ENCODE peak calls at places on chromosomes 11 and 22, in five cellular contexts. F is stomach, J is HepG2, M is HCT116, G is GM12892. V is an unnamed sample.

GRCh38 chr11:29448246-29448877 is 568.5 kb downstream of the KCNA4 start:
- DNase-seq in M (peak), J (no peak), G (no peak), F (no peak), V (no peak)

GRCh38 chr11:95991545-95991944 is 67.6 kb upstream of the MTMR2 start:
- DNase-seq in J (no peak), G (no peak), F (no peak), M (no peak), V (no peak)

GRCh38 chr11:36512016-36512415 is 1.9 kb upstream of the TRAF6 start:
- DNase-seq in G (no peak), F (no peak), J (peak), M (no peak), V (no peak)

GRCh38 chr11:67271548-67272284 is 5.4 kb downstream of the GRK2 start:
- DNase-seq in J (no peak), G (no peak), M (no peak), F (no peak), V (no peak)

GRCh38 chr11:7501251-7501650 is 12.5 kb upstream of the PPFIBP2 start:
- DNase-seq in G (no peak), F (no peak), M (no peak), J (no peak), V (no peak)

GRCh38 chr11:77411238-77411637 is 62.7 kb downstream of the PAK1 start:
- DNase-seq in F (no peak), M (no peak), J (no peak), G (peak), V (no peak)

GRCh38 chr11:65448418-65449196 is 26.0 kb downstream of the NEAT1 start:
- DNase-seq in G (no peak), J (no peak), M (no peak), F (peak), V (no peak)

GRCh38 chr11:16981651-16982194 is 32.5 kb downstream of the PLEKHA7 start:
- DNase-seq in J (peak), G (no peak), F (peak), M (peak), V (no peak)

GRCh38 chr11:29802522-29802921 is 214.3 kb downstream of the KCNA4 start:
- DNase-seq in F (no peak), M (no peak), G (no peak), J (no peak), V (no peak)

GRCh38 chr11:65833297-65834030 is at the start of gene SNX32:
- DNase-seq in J (no peak), F (peak), M (no peak), G (peak), V (peak)

GRCh38 chr11:117097567-117098268 is 510 bp downstream of the SIK3 start:
- DNase-seq in F (peak), J (no peak), M (no peak), G (peak), V (no peak)

GRCh38 chr11:132202621-132203020 is 832.2 kb downstream of the NTM start:
- DNase-seq in G (no peak), J (no peak), F (no peak), M (no peak), V (no peak)

GRCh38 chr11:36594316-36594989 is at the start of gene IFTAP:
- DNase-seq in J (peak), G (peak), M (peak), F (peak), V (no peak)

GRCh38 chr11:132111781-132112380 is 741.5 kb downstream of the NTM start:
- DNase-seq in M (no peak), G (no peak), J (no peak), F (no peak), V (no peak)

GRCh38 chr11:36222755-36223635 is 66.2 kb downstream of the COMMD9 start:
- DNase-seq in F (no peak), M (no peak), J (no peak), G (no peak), V (no peak)

GRCh38 chr11:67119577-67120391 is 721 bp downstream of the KDM2A start:
- DNase-seq in J (no peak), F (no peak), M (no peak), G (no peak), V (no peak)

GRCh38 chr11:17730608-17731462 is 3.7 kb upstream of the KCNC1 start:
- DNase-seq in F (peak), J (peak), M (peak), G (peak), V (peak)

GRCh38 chr11:130209944-130210854 is 50.6 kb downstream of the ST14 start:
- DNase-seq in G (no peak), F (peak), M (no peak), J (no peak), V (no peak)

GRCh38 chr11:66002648-66003225 is 434 bp downstream of the BANF1 start:
- DNase-seq in J (peak), M (no peak), G (peak), F (peak), V (peak)

GRCh38 chr22:45918455-45919370 is 58.2 kb downstream of the WNT7B start:
- DNase-seq in G (no peak), J (no peak), F (peak), M (no peak), V (no peak)

GRCh38 chr11:2207773-2208621 is 36.4 kb upstream of the TH start:
- DNase-seq in F (peak), J (no peak), M (no peak), G (no peak), V (no peak)

GRCh38 chr11:74282421-74282820 is 29.0 kb downstream of the P4HA3 start:
- DNase-seq in F (no peak), M (no peak), J (no peak), G (no peak), V (no peak)

GRCh38 chr11:12674571-12674935 is 332 bp downstream of the TEAD1 start:
- DNase-seq in J (no peak), G (peak), F (peak), M (no peak), V (peak)

GRCh38 chr11:12675951-12676711 is 1.9 kb downstream of the TEAD1 start:
- DNase-seq in M (no peak), J (no peak), F (no peak), G (no peak), V (no peak)

GRCh38 chr11:12673601-12673923 is 659 bp upstream of the TEAD1 start:
- DNase-seq in G (no peak), M (no peak), J (no peak), F (no peak), V (no peak)

GRCh38 chr11:12674936-12675696 is 895 bp downstream of the TEAD1 start:
- DNase-seq in G (no peak), M (no peak), J (no peak), F (peak), V (no peak)

GRCh38 chr11:12673924-12674570 is at the start of gene TEAD1:
- DNase-seq in G (peak), J (peak), M (peak), F (peak), V (peak)
- TF ChIP-seq POLR2A in G (peak), J (peak), M (peak), F (no peak), V (no peak)

GRCh38 chr11:58594826-58595225 is 16.0 kb downstream of the ZFP91 start:
- DNase-seq in M (no peak), J (no peak), G (no peak), F (no peak), V (no peak)
- TF ChIP-seq POLR2AphosphoS5 in M (no peak), J (no peak), G (no peak), F (no peak), V (no peak)

GRCh38 chr11:72752088-72752914 is at the start of gene ARAP1:
- DNase-seq in M (peak), G (peak), F (peak), J (peak), V (peak)
- TF ChIP-seq POLR2A in M (peak), G (peak), F (no peak), J (peak), V (peak)

GRCh38 chr22:20997536-20998257 is 4.2 kb downstream of the THAP7 start:
- DNase-seq in F (no peak), J (no peak), M (no peak), G (no peak), V (no peak)
- TF ChIP-seq POLR2AphosphoS5 in F (no peak), J (no peak), M (no peak), G (peak), V (peak)

GRCh38 chr11:63537293-63538101 is 889 bp downstream of the PLAAT4 start:
- DNase-seq in J (no peak), F (peak), M (no peak), G (no peak), V (no peak)
- TF ChIP-seq POLR2A in J (no peak), F (no peak), M (no peak), G (no peak), V (no peak)

DNA sequence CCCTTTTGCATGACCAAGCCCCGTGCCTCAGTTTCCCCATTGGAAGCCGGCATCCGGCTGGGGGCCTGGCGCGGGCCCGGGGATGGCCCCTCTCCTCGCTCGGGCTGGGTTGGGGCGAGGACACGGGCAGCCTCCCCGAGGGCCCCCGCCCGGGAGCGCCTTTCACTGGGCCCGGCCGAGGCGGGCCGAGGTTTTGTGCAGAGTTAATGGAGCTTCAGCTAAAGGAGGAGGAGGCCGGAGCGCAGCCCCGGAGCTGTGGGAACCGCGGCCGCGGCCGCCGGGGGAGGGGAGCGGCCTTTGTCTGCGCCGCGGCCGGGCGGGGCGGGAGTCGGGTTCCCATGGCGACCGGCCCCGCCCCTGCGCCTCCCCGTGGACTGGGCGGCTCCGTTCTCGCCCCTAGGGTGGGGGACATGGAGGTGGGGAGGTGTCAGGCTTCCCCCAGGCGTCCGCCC is 1.4 kb upstream of the MAPK11 start:
- DNase-seq in F (peak), M (no peak), J (peak), G (peak), V (peak)
- TF ChIP-seq POLR2AphosphoS5 in F (no peak), M (no peak), J (no peak), G (no peak), V (no peak)

DNA sequence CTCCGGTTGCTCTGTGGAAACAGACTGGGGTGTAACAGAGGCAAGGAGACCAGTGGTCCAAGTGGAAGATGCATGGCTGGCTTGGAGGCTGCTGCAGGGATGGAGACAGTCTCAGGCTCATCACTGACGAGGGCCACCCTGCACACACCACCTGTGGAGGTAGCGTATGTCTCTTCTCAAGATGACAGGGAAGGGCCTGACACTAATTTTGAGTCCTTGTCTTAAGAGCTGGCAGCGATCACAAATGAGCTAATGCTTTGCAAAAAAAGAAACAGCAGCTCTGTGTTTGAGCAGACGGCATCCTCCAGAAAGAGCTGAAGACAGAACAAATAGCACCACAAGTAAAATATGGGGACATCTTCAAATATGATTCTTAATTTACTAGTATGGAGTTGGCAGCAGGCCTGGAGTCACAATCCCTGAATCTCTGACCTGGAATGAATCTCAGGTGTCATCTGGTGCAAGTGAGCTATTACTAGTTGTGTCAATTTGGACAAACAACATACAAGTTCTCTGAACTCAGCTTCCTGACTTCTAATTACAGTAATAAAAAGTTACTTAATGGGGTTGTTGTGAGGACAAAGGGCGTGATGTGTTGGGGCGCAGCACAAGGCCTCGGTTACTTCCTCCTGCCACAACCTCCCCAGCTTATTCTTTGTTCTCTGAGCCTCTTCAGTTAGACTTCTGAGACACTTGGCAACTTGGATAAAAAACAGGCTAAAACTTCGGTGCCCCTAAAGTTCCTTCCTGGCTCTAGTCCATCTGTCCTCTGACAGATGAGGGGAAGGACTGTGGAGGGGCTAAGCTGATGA is 95.2 kb upstream of the BID start:
- DNase-seq in G (no peak), M (no peak), F (no peak), J (no peak), V (no peak)
- TF ChIP-seq POLR2A in G (no peak), M (no peak), F (no peak), J (no peak), V (no peak)

DNA sequence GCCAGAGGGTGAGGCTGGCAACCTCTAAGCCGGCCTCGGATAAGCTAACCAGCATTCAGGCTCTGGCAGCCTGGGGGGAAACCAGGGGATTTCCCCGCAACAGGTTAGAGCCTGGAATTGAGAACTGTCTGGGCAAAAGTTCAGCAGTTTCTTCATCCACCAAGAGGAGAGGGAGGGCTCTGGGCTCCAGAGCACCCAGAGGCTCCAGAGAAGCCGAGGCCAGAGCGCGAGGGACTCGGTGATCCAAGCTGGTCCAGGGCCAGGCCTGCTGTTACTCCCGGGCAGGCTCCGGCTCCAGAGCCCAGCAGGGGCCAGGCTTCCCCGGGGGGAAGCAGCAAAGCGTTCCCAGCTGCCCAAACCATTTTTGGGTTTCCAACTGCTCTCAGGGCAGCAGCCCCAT is 13.3 kb upstream of the SH3BP1 start:
- DNase-seq in F (peak), G (no peak), M (no peak), J (no peak), V (no peak)
- TF ChIP-seq POLR2AphosphoS5 in F (no peak), G (no peak), M (no peak), J (no peak), V (no peak)

V was measured in GM12891.